ENCODE peak calls at places on chromosome 15, in seven cellular contexts. D, J, R, E, C, F and V are unnamed samples.

GRCh38 chr15:98801234-98801561 is 152.9 kb downstream of the IGF1R start:
- DNase-seq in D (peak; percentile 83), E (no peak), F (no peak), R (no peak), J (no peak), C (no peak), V (peak; percentile 87)

GRCh38 chr15:82767163-82767829 is 38.6 kb downstream of the FSD2 start:
- DNase-seq in C (no peak), E (no peak), J (no peak), D (no peak), F (no peak), R (no peak), V (no peak)

GRCh38 chr15:51750186-51750585 is 1.2 kb upstream of the TMOD2 start:
- DNase-seq in F (no peak), R (no peak), J (no peak), C (no peak), E (no peak), D (no peak), V (no peak)

GRCh38 chr15:62972814-62973213 is 69.7 kb upstream of the TPM1 start:
- DNase-seq in J (peak; percentile 73), E (no peak), D (no peak), C (peak; percentile 79), R (no peak), F (no peak), V (no peak)

GRCh38 chr15:68635142-68635541 is 56.3 kb downstream of the CORO2B start:
- DNase-seq in D (peak; percentile 26), C (no peak), R (no peak), F (no peak), E (no peak), J (no peak), V (peak; percentile 49)

GRCh38 chr15:25236861-25237155 is 202.0 kb downstream of the UBE3A start:
- DNase-seq in D (no peak), C (no peak), E (no peak), R (no peak), J (no peak), F (no peak), V (peak; percentile 65)

GRCh38 chr15:62964251-62964650 is 78.3 kb upstream of the TPM1 start:
- DNase-seq in D (no peak), J (no peak), C (peak; percentile 5), F (no peak), E (no peak), R (no peak), V (no peak)

GRCh38 chr15:68618339-68619302 is 39.8 kb downstream of the CORO2B start:
- DNase-seq in E (no peak), R (no peak), J (no peak), F (no peak), C (peak; percentile 79), D (no peak), V (peak; percentile 79)

GRCh38 chr15:98845138-98845884 is 162.3 kb downstream of the PGPEP1L start:
- DNase-seq in F (no peak), E (no peak), J (peak; percentile 18), C (peak; percentile 43), R (no peak), D (no peak), V (no peak)

GRCh38 chr15:49625460-49626036 is 4.7 kb downstream of the DTWD1 start:
- DNase-seq in E (no peak), D (no peak), J (no peak), F (no peak), R (no peak), C (no peak), V (no peak)

GRCh38 chr15:31485911-31486461 is 159.4 kb downstream of the KLF13 start:
- DNase-seq in D (no peak), J (no peak), R (no peak), F (no peak), E (no peak), C (no peak), V (no peak)

GRCh38 chr15:88800026-88800425 is 3.2 kb upstream of the ACAN start:
- DNase-seq in D (no peak), F (no peak), J (peak; percentile 9), E (no peak), R (peak; percentile 52), C (peak; percentile 12), V (no peak)

GRCh38 chr15:68537506-68537905 is 41.3 kb upstream of the CORO2B start:
- DNase-seq in E (no peak), C (peak; percentile 27), J (no peak), F (no peak), D (no peak), R (no peak), V (no peak)

GRCh38 chr15:25738171-25738792 is 124.8 kb downstream of the ATP10A start:
- DNase-seq in D (no peak), C (no peak), E (no peak), F (no peak), J (peak; percentile 27), R (no peak), V (no peak)

GRCh38 chr15:55475842-55476241 is 32.2 kb downstream of the DNAAF4 start:
- DNase-seq in E (no peak), J (no peak), R (no peak), C (no peak), D (no peak), F (no peak), V (no peak)